ENCODE peak calls at places on chromosomes 3 and 15, in five cellular contexts. One of them, this sample, is unnamed.

GRCh38 chr3:152779649-152780048 is 55.3 kb upstream of the P2RY1 start:
- DNase-seq in HEK293T: no peak
- DNase-seq in GM12878: no peak
- DNase-seq in H1: no peak
- DNase-seq in HepG2: no peak
- DNase-seq in this sample: peak

GRCh38 chr15:58292761-58293175 is 139.0 kb upstream of the LIPC start:
- DNase-seq in HEK293T: no peak
- DNase-seq in GM12878: peak
- DNase-seq in H1: no peak
- DNase-seq in HepG2: no peak
- DNase-seq in this sample: no peak

GRCh38 chr3:137332296-137332695 is 374.5 kb downstream of the IL20RB start:
- DNase-seq in HEK293T: no peak
- DNase-seq in GM12878: peak
- DNase-seq in H1: no peak
- DNase-seq in HepG2: no peak
- DNase-seq in this sample: no peak

GRCh38 chr3:46883252-46884185 is 6.0 kb downstream of the PTH1R start:
- DNase-seq in HEK293T: peak
- DNase-seq in GM12878: no peak
- DNase-seq in H1: peak
- DNase-seq in HepG2: no peak
- DNase-seq in this sample: no peak

GRCh38 chr3:164679245-164679644 is 399.1 kb downstream of the SI start:
- DNase-seq in HEK293T: no peak
- DNase-seq in GM12878: no peak
- DNase-seq in H1: no peak
- DNase-seq in HepG2: no peak
- DNase-seq in this sample: no peak

GRCh38 chr3:100205161-100205560 is 55.6 kb upstream of the TBC1D23 start:
- DNase-seq in HEK293T: no peak
- DNase-seq in GM12878: no peak
- DNase-seq in H1: no peak
- DNase-seq in HepG2: no peak
- DNase-seq in this sample: no peak

GRCh38 chr3:165642761-165643432 is 194.3 kb downstream of the BCHE start:
- DNase-seq in HEK293T: no peak
- DNase-seq in GM12878: no peak
- DNase-seq in H1: no peak
- DNase-seq in HepG2: no peak
- DNase-seq in this sample: no peak

GRCh38 chr3:111336511-111336910 is 205.5 kb upstream of the CD96 start:
- DNase-seq in HEK293T: no peak
- DNase-seq in GM12878: no peak
- DNase-seq in H1: no peak
- DNase-seq in HepG2: no peak
- DNase-seq in this sample: no peak

GRCh38 chr3:144590854-144591253 is 619.2 kb downstream of the DIPK2A start:
- DNase-seq in HEK293T: no peak
- DNase-seq in GM12878: no peak
- DNase-seq in H1: no peak
- DNase-seq in HepG2: no peak
- DNase-seq in this sample: no peak

GRCh38 chr3:177521305-177521704 is 324.0 kb upstream of the TBL1XR1 start:
- DNase-seq in HEK293T: no peak
- DNase-seq in GM12878: no peak
- DNase-seq in H1: peak
- DNase-seq in HepG2: no peak
- DNase-seq in this sample: no peak

GRCh38 chr3:115862824-115863223 is 239.5 kb downstream of the GAP43 start:
- DNase-seq in HEK293T: peak
- DNase-seq in GM12878: no peak
- DNase-seq in H1: peak
- DNase-seq in HepG2: no peak
- DNase-seq in this sample: peak

GRCh38 chr3:144660097-144660496 is 688.5 kb downstream of the DIPK2A start:
- DNase-seq in HEK293T: no peak
- DNase-seq in GM12878: no peak
- DNase-seq in H1: no peak
- DNase-seq in HepG2: no peak
- DNase-seq in this sample: no peak

GRCh38 chr15:89377042-89377841 is 42.6 kb upstream of the POLG start:
- DNase-seq in HEK293T: no peak
- DNase-seq in GM12878: no peak
- DNase-seq in H1: no peak
- DNase-seq in HepG2: no peak
- DNase-seq in this sample: no peak

GRCh38 chr3:98690876-98691275 is 72.3 kb upstream of the ST3GAL6 start:
- DNase-seq in HEK293T: no peak
- DNase-seq in GM12878: no peak
- DNase-seq in H1: no peak
- DNase-seq in HepG2: no peak
- DNase-seq in this sample: no peak

GRCh38 chr15:66883322-66883911 is 181.4 kb downstream of the SMAD6 start:
- DNase-seq in HEK293T: peak
- DNase-seq in GM12878: no peak
- DNase-seq in H1: peak
- DNase-seq in HepG2: peak
- DNase-seq in this sample: peak

GRCh38 chr3:187706966-187707365 is 4.6 kb upstream of the RTP2 start:
- DNase-seq in HEK293T: no peak
- DNase-seq in GM12878: no peak
- DNase-seq in H1: no peak
- DNase-seq in HepG2: no peak
- DNase-seq in this sample: no peak

GRCh38 chr15:87728998-87729397 is 527.5 kb downstream of the NTRK3 start:
- DNase-seq in HEK293T: no peak
- DNase-seq in GM12878: no peak
- DNase-seq in H1: no peak
- DNase-seq in HepG2: no peak
- DNase-seq in this sample: no peak

GRCh38 chr3:43176666-43177065 is 70.8 kb upstream of the POMGNT2 start:
- DNase-seq in HEK293T: no peak
- DNase-seq in GM12878: no peak
- DNase-seq in H1: no peak
- DNase-seq in HepG2: no peak
- DNase-seq in this sample: no peak

GRCh38 chr3:138112362-138112761 is 3.0 kb downstream of the DZIP1L start:
- DNase-seq in HEK293T: no peak
- DNase-seq in GM12878: no peak
- DNase-seq in H1: no peak
- DNase-seq in HepG2: no peak
- DNase-seq in this sample: no peak

GRCh38 chr15:23566070-23567050 is 886 bp downstream of the MKRN3 start:
- DNase-seq in HEK293T: no peak
- DNase-seq in GM12878: no peak
- DNase-seq in H1: no peak
- DNase-seq in HepG2: peak
- DNase-seq in this sample: no peak

GRCh38 chr15:56244237-56244810 is 645 bp upstream of the RFX7 start:
- DNase-seq in HEK293T: peak
- DNase-seq in GM12878: no peak
- DNase-seq in H1: peak
- DNase-seq in HepG2: peak
- DNase-seq in this sample: peak

GRCh38 chr3:71525376-71525775 is 58.2 kb downstream of the FOXP1 start:
- DNase-seq in HEK293T: no peak
- DNase-seq in GM12878: no peak
- DNase-seq in H1: no peak
- DNase-seq in HepG2: no peak
- DNase-seq in this sample: no peak

GRCh38 chr15:47432831-47433230 is 284.5 kb upstream of the SEMA6D start:
- DNase-seq in HEK293T: no peak
- DNase-seq in GM12878: no peak
- DNase-seq in H1: no peak
- DNase-seq in HepG2: no peak
- DNase-seq in this sample: no peak

GRCh38 chr3:24881239-24881638 is 386.6 kb upstream of the THRB start:
- DNase-seq in HEK293T: no peak
- DNase-seq in GM12878: no peak
- DNase-seq in H1: no peak
- DNase-seq in HepG2: no peak
- DNase-seq in this sample: no peak

GRCh38 chr15:48385431-48385830 is 54.2 kb downstream of the DUT start:
- DNase-seq in HEK293T: no peak
- DNase-seq in GM12878: no peak
- DNase-seq in H1: no peak
- DNase-seq in HepG2: no peak
- DNase-seq in this sample: no peak

GRCh38 chr3:126389112-126389791 is 5.5 kb upstream of the CFAP100 start:
- DNase-seq in HEK293T: peak
- DNase-seq in GM12878: no peak
- DNase-seq in H1: peak
- DNase-seq in HepG2: peak
- DNase-seq in this sample: peak

GRCh38 chr15:77457619-77458265 is 37.1 kb downstream of the HMG20A start:
- DNase-seq in HEK293T: no peak
- DNase-seq in GM12878: no peak
- DNase-seq in H1: no peak
- DNase-seq in HepG2: no peak
- DNase-seq in this sample: no peak

GRCh38 chr15:62432702-62433398 is 267.8 kb upstream of the C2CD4B start:
- DNase-seq in HEK293T: no peak
- DNase-seq in GM12878: no peak
- DNase-seq in H1: no peak
- DNase-seq in HepG2: no peak
- DNase-seq in this sample: no peak

DNA sequence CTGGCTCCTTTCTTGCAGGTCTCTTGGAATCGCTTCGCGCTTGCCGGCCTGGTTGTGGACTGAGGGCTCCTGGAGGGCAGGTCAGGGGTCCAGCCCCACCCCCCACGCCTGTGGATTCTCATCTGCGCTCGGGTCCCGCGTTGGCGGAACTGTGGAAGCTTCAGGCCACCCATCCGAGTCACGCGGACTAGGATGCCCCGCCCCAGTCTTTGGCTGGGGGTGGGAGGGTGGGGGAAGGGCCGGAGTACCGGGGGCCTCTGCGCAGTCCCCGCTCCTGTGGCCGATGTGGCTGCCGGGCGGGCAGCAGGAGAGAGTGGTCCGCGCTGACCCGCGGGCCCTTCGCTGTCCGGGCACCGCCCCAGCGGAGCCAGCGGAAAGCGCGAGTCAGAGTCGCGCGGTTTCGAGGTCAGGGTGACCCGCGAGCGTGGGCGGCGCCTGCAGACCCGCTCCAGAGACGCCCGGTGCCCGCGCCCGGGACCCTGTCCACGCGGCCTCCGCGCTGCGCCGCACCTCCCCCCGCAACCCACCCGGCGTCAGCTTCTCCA is 114.2 kb downstream of the KLF13 start:
- DNase-seq in HEK293T: no peak
- DNase-seq in GM12878: no peak
- DNase-seq in H1: no peak
- DNase-seq in HepG2: no peak
- DNase-seq in this sample: no peak
- TF ChIP-seq SUZ12 in HEK293T: no peak
- TF ChIP-seq SUZ12 in GM12878: no peak
- TF ChIP-seq SUZ12 in H1: no peak
- TF ChIP-seq SUZ12 in HepG2: no peak
- TF ChIP-seq SUZ12 in this sample: no peak

GRCh38 chr3:156445117-156445968 is 109.6 kb downstream of the SSR3 start:
- DNase-seq in HEK293T: no peak
- DNase-seq in GM12878: no peak
- DNase-seq in H1: no peak
- DNase-seq in HepG2: no peak
- DNase-seq in this sample: no peak
- TF ChIP-seq SUZ12 in HEK293T: no peak
- TF ChIP-seq SUZ12 in GM12878: no peak
- TF ChIP-seq SUZ12 in H1: no peak
- TF ChIP-seq SUZ12 in HepG2: no peak
- TF ChIP-seq SUZ12 in this sample: no peak

GRCh38 chr15:100112061-100112420 is 229.7 kb downstream of the ADAMTS17 start:
- DNase-seq in HEK293T: no peak
- DNase-seq in GM12878: no peak
- DNase-seq in H1: no peak
- DNase-seq in HepG2: no peak
- DNase-seq in this sample: no peak
- TF ChIP-seq SUZ12 in HEK293T: no peak
- TF ChIP-seq SUZ12 in GM12878: no peak
- TF ChIP-seq SUZ12 in H1: no peak
- TF ChIP-seq SUZ12 in HepG2: no peak
- TF ChIP-seq SUZ12 in this sample: no peak

DNA sequence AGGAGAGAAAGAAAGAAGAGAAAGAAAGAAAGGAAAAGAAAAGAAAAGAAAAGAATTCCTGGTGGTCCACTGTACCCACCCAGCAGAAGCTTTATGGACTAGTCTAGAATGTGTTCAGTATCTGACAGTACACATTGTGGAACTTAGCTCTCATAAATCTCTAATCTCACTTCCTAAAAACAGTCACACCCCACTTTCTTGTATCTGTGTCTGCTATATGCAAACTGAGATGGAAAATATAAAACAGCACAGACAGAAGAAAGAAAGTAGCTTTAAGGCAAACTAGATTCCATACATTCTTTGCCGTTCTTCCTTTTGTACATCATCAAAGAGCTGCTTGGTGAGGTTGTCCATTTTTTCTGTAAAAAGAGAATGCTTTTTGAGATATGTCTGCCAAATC is 41.1 kb upstream of the GNB5 start:
- DNase-seq in HEK293T: no peak
- DNase-seq in GM12878: no peak
- DNase-seq in H1: no peak
- DNase-seq in HepG2: no peak
- DNase-seq in this sample: no peak
- TF ChIP-seq SUZ12 in HEK293T: no peak
- TF ChIP-seq SUZ12 in GM12878: no peak
- TF ChIP-seq SUZ12 in H1: no peak
- TF ChIP-seq SUZ12 in HepG2: no peak
- TF ChIP-seq SUZ12 in this sample: no peak

GRCh38 chr3:156246939-156247725 is 126.8 kb downstream of the KCNAB1 start:
- DNase-seq in HEK293T: no peak
- DNase-seq in GM12878: no peak
- DNase-seq in H1: no peak
- DNase-seq in HepG2: no peak
- DNase-seq in this sample: no peak
- TF ChIP-seq SUZ12 in HEK293T: no peak
- TF ChIP-seq SUZ12 in GM12878: no peak
- TF ChIP-seq SUZ12 in H1: no peak
- TF ChIP-seq SUZ12 in HepG2: no peak
- TF ChIP-seq SUZ12 in this sample: no peak

DNA sequence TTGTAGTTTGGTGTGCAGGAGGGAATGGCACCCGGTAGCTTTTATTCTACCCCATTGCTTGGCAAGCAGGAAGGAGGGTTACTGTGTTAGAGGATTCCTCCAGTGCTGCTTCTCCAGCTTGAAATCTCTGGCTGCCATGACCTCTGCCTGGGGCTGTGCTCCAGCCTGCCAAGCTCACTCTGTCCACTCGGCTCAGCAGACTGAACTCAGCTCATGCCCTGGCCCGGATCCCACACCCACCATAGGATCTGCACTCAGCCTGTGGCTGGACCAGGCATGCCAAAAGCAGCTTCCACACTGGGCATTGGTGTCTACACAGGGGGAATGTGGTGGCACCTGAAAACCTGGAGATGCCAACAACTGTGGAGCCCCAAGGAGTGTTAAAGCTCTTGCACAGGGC is 26.3 kb downstream of the CLDN16 start:
- DNase-seq in HEK293T: no peak
- DNase-seq in GM12878: no peak
- DNase-seq in H1: no peak
- DNase-seq in HepG2: no peak
- DNase-seq in this sample: no peak
- TF ChIP-seq SUZ12 in HEK293T: no peak
- TF ChIP-seq SUZ12 in GM12878: no peak
- TF ChIP-seq SUZ12 in H1: no peak
- TF ChIP-seq SUZ12 in HepG2: no peak
- TF ChIP-seq SUZ12 in this sample: no peak